ENCODE peak calls at places on chromosomes 13 and 19, in ten cellular contexts. K, I, B, W, R, M, Z, S, Y and E are unnamed samples.

GRCh38 chr19:13115936-13116281 is 631 bp downstream of the TRMT1 start:
- DNase-seq in K (no peak), I (no peak), B (no peak), W (no peak), R (no peak), M (no peak), Z (no peak), S (no peak), Y (no peak), E (peak)

GRCh38 chr19:29658221-29658991 is 6.9 kb upstream of the PLEKHF1 start:
- DNase-seq in K (no peak), I (no peak), B (peak), W (no peak), R (no peak), M (no peak), Z (no peak), S (peak), Y (no peak), E (no peak)

GRCh38 chr19:49851456-49852259 is 699 bp downstream of the PTOV1 start:
- DNase-seq in K (no peak), I (no peak), B (peak), W (peak), R (no peak), M (no peak), Z (peak), S (no peak), Y (peak), E (peak)

GRCh38 chr19:45729774-45730388 is 815 bp downstream of the FBXO46 start:
- DNase-seq in K (no peak), I (no peak), B (peak), W (no peak), R (no peak), M (peak), Z (no peak), S (no peak), Y (no peak), E (peak)

GRCh38 chr19:17294051-17294891 is 9.0 kb downstream of the ABHD8 start:
- DNase-seq in K (no peak), I (no peak), B (peak), W (peak), R (no peak), M (peak), Z (no peak), S (no peak), Y (no peak), E (peak)

GRCh38 chr19:20558011-20558410 is 7.6 kb downstream of the ZNF737 start:
- DNase-seq in K (no peak), I (peak), B (peak), W (no peak), R (no peak), M (no peak), Z (no peak), S (no peak), Y (no peak), E (peak)

GRCh38 chr13:113897161-113897560 is 33.3 kb upstream of the GAS6 start:
- DNase-seq in K (peak), I (no peak), B (peak), W (no peak), R (no peak), M (peak), Z (no peak), S (peak), Y (no peak), E (peak)

GRCh38 chr19:925912-926594 is at the start of gene ARID3A:
- DNase-seq in K (no peak), I (no peak), B (no peak), W (no peak), R (peak), M (no peak), Z (no peak), S (no peak), Y (peak), E (peak)

GRCh38 chr19:41588497-41589209 is 12.7 kb downstream of the CEACAM21 start:
- DNase-seq in K (no peak), I (no peak), B (peak), W (no peak), R (no peak), M (peak), Z (no peak), S (peak), Y (no peak), E (peak)

GRCh38 chr13:102724923-102725322 is 30.1 kb upstream of the METTL21C start:
- DNase-seq in K (peak), I (no peak), B (peak), W (no peak), R (no peak), M (peak), Z (no peak), S (peak), Y (no peak), E (peak)

GRCh38 chr19:39677931-39678889 is 22.5 kb downstream of the LGALS16 start:
- DNase-seq in K (no peak), I (no peak), B (no peak), W (no peak), R (no peak), M (no peak), Z (no peak), S (peak), Y (peak), E (no peak)